ENCODE peak calls at places on chromosome 20, in nine cellular contexts. One of them, this sample, is unnamed.

GRCh38 chr20:17992224-17992637 is 23.4 kb downstream of the MGME1 start:
- DNase-seq in HL-60: no peak
- DNase-seq in psoas muscle: no peak
- DNase-seq in IMR-90: no peak
- DNase-seq in suprapubic skin: no peak
- DNase-seq in CD8-positive, alpha-beta T cell: no peak
- DNase-seq in kidney epithelial cell: no peak
- DNase-seq in HCT116: no peak
- DNase-seq in PC-9: no peak
- DNase-seq in this sample: no peak

GRCh38 chr20:33325350-33325749 is 42.3 kb downstream of the BPIFB1 start:
- DNase-seq in psoas muscle: no peak
- DNase-seq in CD8-positive, alpha-beta T cell: no peak
- DNase-seq in suprapubic skin: no peak
- DNase-seq in kidney epithelial cell: no peak
- DNase-seq in IMR-90: no peak
- DNase-seq in PC-9: peak
- DNase-seq in HCT116: no peak
- DNase-seq in HL-60: no peak
- DNase-seq in this sample: no peak

GRCh38 chr20:41182296-41183212 is 45.2 kb downstream of the PLCG1 start:
- DNase-seq in CD8-positive, alpha-beta T cell: no peak
- DNase-seq in kidney epithelial cell: no peak
- DNase-seq in HCT116: no peak
- DNase-seq in HL-60: no peak
- DNase-seq in IMR-90: no peak
- DNase-seq in PC-9: no peak
- DNase-seq in psoas muscle: no peak
- DNase-seq in suprapubic skin: no peak
- DNase-seq in this sample: no peak

GRCh38 chr20:51014797-51015722 is 7.8 kb downstream of the KCNG1 start:
- DNase-seq in HCT116: no peak
- DNase-seq in IMR-90: peak
- DNase-seq in suprapubic skin: no peak
- DNase-seq in CD8-positive, alpha-beta T cell: no peak
- DNase-seq in kidney epithelial cell: peak
- DNase-seq in PC-9: no peak
- DNase-seq in psoas muscle: no peak
- DNase-seq in HL-60: peak
- DNase-seq in this sample: peak

GRCh38 chr20:32845786-32846185 is 12.9 kb upstream of the EFCAB8 start:
- DNase-seq in CD8-positive, alpha-beta T cell: no peak
- DNase-seq in HCT116: no peak
- DNase-seq in HL-60: no peak
- DNase-seq in psoas muscle: no peak
- DNase-seq in PC-9: no peak
- DNase-seq in suprapubic skin: no peak
- DNase-seq in IMR-90: peak
- DNase-seq in kidney epithelial cell: no peak
- DNase-seq in this sample: no peak

GRCh38 chr20:46285740-46286139 is 22.6 kb downstream of the CDH22 start:
- DNase-seq in kidney epithelial cell: no peak
- DNase-seq in psoas muscle: no peak
- DNase-seq in CD8-positive, alpha-beta T cell: no peak
- DNase-seq in HL-60: no peak
- DNase-seq in suprapubic skin: no peak
- DNase-seq in IMR-90: no peak
- DNase-seq in PC-9: no peak
- DNase-seq in HCT116: no peak
- DNase-seq in this sample: no peak

GRCh38 chr20:57896017-57896416 is 186.2 kb upstream of the PMEPA1 start:
- DNase-seq in IMR-90: no peak
- DNase-seq in CD8-positive, alpha-beta T cell: no peak
- DNase-seq in PC-9: no peak
- DNase-seq in HL-60: no peak
- DNase-seq in psoas muscle: no peak
- DNase-seq in suprapubic skin: no peak
- DNase-seq in HCT116: no peak
- DNase-seq in kidney epithelial cell: no peak
- DNase-seq in this sample: no peak

GRCh38 chr20:58749098-58749766 is 56.6 kb downstream of the NPEPL1 start:
- DNase-seq in HCT116: no peak
- DNase-seq in HL-60: no peak
- DNase-seq in PC-9: no peak
- DNase-seq in IMR-90: no peak
- DNase-seq in kidney epithelial cell: no peak
- DNase-seq in psoas muscle: no peak
- DNase-seq in CD8-positive, alpha-beta T cell: no peak
- DNase-seq in suprapubic skin: no peak
- DNase-seq in this sample: no peak

GRCh38 chr20:59001068-59001448 is 6.0 kb downstream of the CTSZ start:
- DNase-seq in HCT116: no peak
- DNase-seq in kidney epithelial cell: no peak
- DNase-seq in CD8-positive, alpha-beta T cell: no peak
- DNase-seq in HL-60: no peak
- DNase-seq in suprapubic skin: no peak
- DNase-seq in PC-9: no peak
- DNase-seq in psoas muscle: no peak
- DNase-seq in IMR-90: no peak
- DNase-seq in this sample: no peak

GRCh38 chr20:17806739-17807441 is 107.1 kb downstream of the BANF2 start:
- DNase-seq in psoas muscle: peak
- DNase-seq in kidney epithelial cell: no peak
- DNase-seq in PC-9: no peak
- DNase-seq in IMR-90: peak
- DNase-seq in HCT116: no peak
- DNase-seq in suprapubic skin: peak
- DNase-seq in HL-60: no peak
- DNase-seq in CD8-positive, alpha-beta T cell: no peak
- DNase-seq in this sample: peak

DNA sequence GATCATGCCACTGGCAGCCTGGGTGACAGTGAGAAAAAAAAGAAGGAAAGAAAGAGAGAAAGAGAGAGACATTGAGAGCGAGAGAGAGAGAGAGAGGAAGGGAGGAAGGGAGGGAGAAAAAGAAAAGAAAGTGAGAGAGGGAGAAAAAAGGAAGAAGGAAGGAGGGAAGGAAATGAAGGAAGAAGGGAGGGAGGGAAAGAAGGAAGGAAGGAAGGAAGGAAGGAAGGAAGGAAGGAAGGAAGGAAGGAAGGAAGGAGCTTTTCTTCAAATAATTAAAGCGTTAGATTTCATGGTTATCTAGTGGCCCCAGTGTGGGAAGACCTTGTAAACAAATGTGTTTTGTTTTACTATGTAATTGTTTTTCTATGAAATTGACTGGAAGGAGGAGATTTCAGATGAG is 170.8 kb downstream of the SYNDIG1 start:
- DNase-seq in kidney epithelial cell: no peak
- DNase-seq in CD8-positive, alpha-beta T cell: no peak
- DNase-seq in PC-9: no peak
- DNase-seq in IMR-90: no peak
- DNase-seq in HL-60: no peak
- DNase-seq in psoas muscle: no peak
- DNase-seq in suprapubic skin: no peak
- DNase-seq in HCT116: no peak
- DNase-seq in this sample: no peak
- TF ChIP-seq CTCF in kidney epithelial cell: no peak
- TF ChIP-seq CTCF in CD8-positive, alpha-beta T cell: no peak
- TF ChIP-seq CTCF in PC-9: no peak
- TF ChIP-seq CTCF in IMR-90: no peak
- TF ChIP-seq CTCF in HL-60: no peak
- TF ChIP-seq CTCF in psoas muscle: no peak
- TF ChIP-seq CTCF in suprapubic skin: no peak
- TF ChIP-seq CTCF in HCT116: no peak
- TF ChIP-seq CTCF in this sample: no peak

GRCh38 chr20:10652660-10653191 is 21.1 kb downstream of the JAG1 start:
- DNase-seq in HCT116: no peak
- DNase-seq in IMR-90: peak
- DNase-seq in psoas muscle: no peak
- DNase-seq in suprapubic skin: no peak
- DNase-seq in kidney epithelial cell: no peak
- DNase-seq in PC-9: no peak
- DNase-seq in HL-60: no peak
- DNase-seq in CD8-positive, alpha-beta T cell: no peak
- DNase-seq in this sample: no peak
- H3K4me3 ChIP-seq in HCT116: no peak
- H3K4me3 ChIP-seq in IMR-90: no peak
- H3K4me3 ChIP-seq in psoas muscle: peak
- H3K4me3 ChIP-seq in suprapubic skin: peak
- H3K4me3 ChIP-seq in kidney epithelial cell: no peak
- H3K4me3 ChIP-seq in PC-9: no peak
- H3K4me3 ChIP-seq in HL-60: no peak
- H3K4me3 ChIP-seq in CD8-positive, alpha-beta T cell: no peak
- H3K4me3 ChIP-seq in this sample: no peak

GRCh38 chr20:47298624-47299023 is 57.9 kb downstream of the ZMYND8 start:
- DNase-seq in HCT116: no peak
- DNase-seq in IMR-90: no peak
- DNase-seq in psoas muscle: no peak
- DNase-seq in CD8-positive, alpha-beta T cell: no peak
- DNase-seq in suprapubic skin: no peak
- DNase-seq in kidney epithelial cell: no peak
- DNase-seq in HL-60: no peak
- DNase-seq in PC-9: no peak
- DNase-seq in this sample: no peak

GRCh38 chr20:47295921-47296426 is 60.5 kb downstream of the ZMYND8 start:
- DNase-seq in psoas muscle: no peak
- DNase-seq in suprapubic skin: no peak
- DNase-seq in IMR-90: no peak
- DNase-seq in HCT116: no peak
- DNase-seq in kidney epithelial cell: no peak
- DNase-seq in PC-9: peak
- DNase-seq in HL-60: no peak
- DNase-seq in CD8-positive, alpha-beta T cell: no peak
- DNase-seq in this sample: peak

GRCh38 chr20:47300071-47300470 is 56.4 kb downstream of the ZMYND8 start:
- DNase-seq in IMR-90: peak
- DNase-seq in CD8-positive, alpha-beta T cell: no peak
- DNase-seq in suprapubic skin: no peak
- DNase-seq in psoas muscle: no peak
- DNase-seq in HL-60: no peak
- DNase-seq in kidney epithelial cell: no peak
- DNase-seq in HCT116: no peak
- DNase-seq in PC-9: no peak
- DNase-seq in this sample: peak

GRCh38 chr20:47297746-47298145 is 58.8 kb downstream of the ZMYND8 start:
- DNase-seq in suprapubic skin: no peak
- DNase-seq in kidney epithelial cell: no peak
- DNase-seq in psoas muscle: no peak
- DNase-seq in HL-60: no peak
- DNase-seq in HCT116: no peak
- DNase-seq in PC-9: no peak
- DNase-seq in CD8-positive, alpha-beta T cell: no peak
- DNase-seq in IMR-90: no peak
- DNase-seq in this sample: no peak

GRCh38 chr20:47296950-47297349 is 59.5 kb downstream of the ZMYND8 start:
- DNase-seq in suprapubic skin: peak
- DNase-seq in kidney epithelial cell: no peak
- DNase-seq in HL-60: peak
- DNase-seq in CD8-positive, alpha-beta T cell: no peak
- DNase-seq in PC-9: no peak
- DNase-seq in IMR-90: no peak
- DNase-seq in HCT116: no peak
- DNase-seq in psoas muscle: no peak
- DNase-seq in this sample: no peak
- TF ChIP-seq CTCF in suprapubic skin: no peak
- TF ChIP-seq CTCF in kidney epithelial cell: no peak
- TF ChIP-seq CTCF in HL-60: no peak
- TF ChIP-seq CTCF in CD8-positive, alpha-beta T cell: no peak
- TF ChIP-seq CTCF in PC-9: no peak
- TF ChIP-seq CTCF in IMR-90: no peak
- TF ChIP-seq CTCF in HCT116: peak
- TF ChIP-seq CTCF in psoas muscle: no peak
- TF ChIP-seq CTCF in this sample: no peak

GRCh38 chr20:29878777-29879442 is 1378.6 kb upstream of the DEFB115 start:
- DNase-seq in PC-9: no peak
- DNase-seq in suprapubic skin: peak
- DNase-seq in kidney epithelial cell: no peak
- DNase-seq in CD8-positive, alpha-beta T cell: peak
- DNase-seq in HL-60: no peak
- DNase-seq in psoas muscle: no peak
- DNase-seq in HCT116: no peak
- DNase-seq in IMR-90: no peak
- DNase-seq in this sample: no peak
- H3K4me3 ChIP-seq in PC-9: no peak
- H3K4me3 ChIP-seq in suprapubic skin: peak
- H3K4me3 ChIP-seq in kidney epithelial cell: no peak
- H3K4me3 ChIP-seq in CD8-positive, alpha-beta T cell: no peak
- H3K4me3 ChIP-seq in HL-60: no peak
- H3K4me3 ChIP-seq in psoas muscle: no peak
- H3K4me3 ChIP-seq in HCT116: no peak
- H3K4me3 ChIP-seq in IMR-90: no peak
- H3K4me3 ChIP-seq in this sample: no peak

DNA sequence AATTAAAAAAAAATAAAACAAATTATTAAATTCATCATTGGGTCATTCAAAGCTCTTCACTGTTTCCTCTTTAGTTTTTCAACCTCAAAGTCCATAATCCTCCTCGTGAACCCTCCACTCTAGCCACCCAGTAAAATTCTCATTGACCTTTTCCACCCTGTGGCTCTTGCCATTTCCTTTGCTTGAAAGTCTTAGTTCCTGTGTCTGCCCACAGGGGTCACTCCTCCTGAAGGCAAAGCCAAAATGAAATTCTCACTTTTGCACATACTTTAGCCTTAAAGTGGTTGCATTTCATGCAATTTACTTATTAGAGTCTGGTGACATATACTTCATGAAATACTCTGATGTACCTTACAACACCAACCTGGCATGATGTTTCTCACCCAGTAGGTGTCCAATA is 263.7 kb downstream of the BMP2 start:
- DNase-seq in kidney epithelial cell: no peak
- DNase-seq in HCT116: no peak
- DNase-seq in psoas muscle: no peak
- DNase-seq in PC-9: no peak
- DNase-seq in IMR-90: no peak
- DNase-seq in HL-60: peak
- DNase-seq in suprapubic skin: no peak
- DNase-seq in CD8-positive, alpha-beta T cell: no peak
- DNase-seq in this sample: peak
- TF ChIP-seq CTCF in kidney epithelial cell: peak
- TF ChIP-seq CTCF in HCT116: peak
- TF ChIP-seq CTCF in psoas muscle: no peak
- TF ChIP-seq CTCF in PC-9: no peak
- TF ChIP-seq CTCF in IMR-90: no peak
- TF ChIP-seq CTCF in HL-60: peak
- TF ChIP-seq CTCF in suprapubic skin: peak
- TF ChIP-seq CTCF in CD8-positive, alpha-beta T cell: no peak
- TF ChIP-seq CTCF in this sample: peak